ENCODE peak calls at places on chromosomes 16 and 17, in ten cellular contexts. C is GM12865, A is GM13977, N is NCI-H226, P is left cardiac atrium, X is SW 1271, Y is brain microvascular endothelial cell, R is EL, J is amniotic stem cell, M is C1 segment of cervical spinal cord. I is an unnamed sample.

GRCh38 chr17:74373838-74374606 is 6.7 kb downstream of the GPR142 start:
- DNase-seq in X (no peak), C (no peak), N (no peak), M (peak), A (no peak), P (no peak), Y (no peak), R (no peak), J (no peak), I (no peak)

GRCh38 chr17:77264617-77265230 is 124.0 kb downstream of the SEC14L1 start:
- DNase-seq in C (no peak), X (no peak), M (no peak), N (no peak), J (no peak), A (no peak), R (no peak), P (no peak), Y (no peak), I (no peak)

GRCh38 chr16:23072084-23072599 is 77.1 kb downstream of the USP31 start:
- DNase-seq in A (no peak), P (peak), M (peak), R (peak), N (peak), C (no peak), X (no peak), J (no peak), Y (peak), I (no peak)

GRCh38 chr17:34572483-34572882 is 6.9 kb upstream of the TMEM132E start:
- DNase-seq in P (no peak), N (no peak), C (no peak), J (no peak), M (no peak), R (no peak), Y (no peak), A (no peak), X (no peak), I (no peak)

GRCh38 chr16:50303605-50304466 is 37.5 kb downstream of the ADCY7 start:
- DNase-seq in X (no peak), Y (peak), R (no peak), C (no peak), J (no peak), P (no peak), N (peak), M (no peak), A (no peak), I (no peak)

GRCh38 chr17:78434455-78435329 is 56.2 kb downstream of the PGS1 start:
- DNase-seq in J (no peak), N (no peak), Y (no peak), R (no peak), P (no peak), C (no peak), X (no peak), A (no peak), M (no peak), I (no peak)

GRCh38 chr17:70775667-70776066 is 606.3 kb downstream of the KCNJ2 start:
- DNase-seq in C (no peak), M (no peak), J (no peak), Y (no peak), N (no peak), A (no peak), P (no peak), R (no peak), X (no peak), I (no peak)

GRCh38 chr16:2296662-2297505 is 29.0 kb upstream of the RNPS1 start:
- DNase-seq in C (peak), Y (no peak), N (no peak), A (peak), J (no peak), R (peak), P (no peak), M (peak), X (no peak), I (no peak)

GRCh38 chr17:11580677-11581076 is 17.6 kb upstream of the DNAH9 start:
- DNase-seq in N (no peak), P (no peak), C (no peak), R (no peak), J (no peak), X (no peak), Y (no peak), M (no peak), A (no peak), I (no peak)

GRCh38 chr17:53150101-53150698 is 672.5 kb upstream of the KIF2B start:
- DNase-seq in R (no peak), Y (no peak), C (no peak), J (no peak), P (no peak), A (no peak), N (no peak), X (no peak), M (no peak), I (no peak)

GRCh38 chr16:9404811-9405210 is 313.4 kb downstream of the HAPSTR1 start:
- DNase-seq in Y (no peak), J (no peak), A (no peak), R (no peak), X (no peak), P (no peak), M (no peak), N (no peak), C (no peak), I (no peak)

GRCh38 chr17:81453712-81454111 is 58.5 kb downstream of the BAHCC1 start:
- DNase-seq in R (no peak), C (peak), N (no peak), A (no peak), Y (no peak), M (no peak), X (no peak), P (no peak), J (no peak), I (no peak)

GRCh38 chr17:43092891-43093290 is 32.3 kb downstream of the BRCA1 start:
- DNase-seq in R (no peak), X (no peak), A (no peak), M (no peak), J (no peak), C (no peak), Y (peak), P (no peak), N (no peak), I (no peak)

GRCh38 chr17:64378890-64379354 is 11.7 kb downstream of the PECAM1 start:
- DNase-seq in A (no peak), P (no peak), R (no peak), Y (no peak), X (no peak), M (no peak), C (peak), N (no peak), J (no peak), I (no peak)

GRCh38 chr17:48997103-48997826 is at the start of gene IGF2BP1:
- DNase-seq in N (no peak), X (no peak), P (no peak), A (peak), Y (peak), J (peak), C (peak), M (no peak), R (peak), I (no peak)

GRCh38 chr16:86527366-86527765 is 17.0 kb downstream of the FOXF1 start:
- DNase-seq in P (no peak), M (no peak), R (no peak), J (no peak), X (no peak), C (no peak), A (no peak), Y (no peak), N (no peak), I (no peak)

GRCh38 chr16:30041841-30042240 is 10.8 kb upstream of the TLCD3B start:
- DNase-seq in P (no peak), R (peak), A (no peak), J (no peak), N (no peak), M (no peak), Y (no peak), C (no peak), X (no peak), I (no peak)

GRCh38 chr17:81539571-81539900 is 11.4 kb downstream of the FSCN2 start:
- DNase-seq in P (peak), M (no peak), X (no peak), C (no peak), R (no peak), Y (no peak), A (no peak), N (no peak), J (no peak), I (no peak)

GRCh38 chr16:23148513-23149266 is 562 bp downstream of the USP31 start:
- DNase-seq in P (peak), Y (no peak), R (peak), M (peak), N (peak), A (peak), X (no peak), C (peak), J (no peak), I (peak)

GRCh38 chr16:73023752-73024570 is 24.0 kb downstream of the ZFHX3 start:
- DNase-seq in N (no peak), P (no peak), Y (no peak), M (no peak), X (no peak), C (no peak), A (no peak), R (no peak), J (no peak), I (no peak)

GRCh38 chr17:14581181-14581830 is 280.4 kb downstream of the HS3ST3B1 start:
- DNase-seq in Y (no peak), P (no peak), R (no peak), M (no peak), J (no peak), A (no peak), C (no peak), N (no peak), X (no peak), I (no peak)

GRCh38 chr17:82970818-82971610 is 108.4 kb upstream of the METRNL start:
- DNase-seq in C (no peak), J (no peak), X (no peak), Y (no peak), A (no peak), R (no peak), N (no peak), P (no peak), M (no peak), I (no peak)

GRCh38 chr16:61261315-61261714 is 774.9 kb downstream of the CDH8 start:
- DNase-seq in Y (no peak), R (no peak), M (no peak), P (no peak), C (no peak), N (no peak), J (no peak), A (no peak), X (no peak), I (no peak)

GRCh38 chr17:416293-417206 is 63.9 kb upstream of the RPH3AL start:
- DNase-seq in R (no peak), M (no peak), P (no peak), Y (no peak), J (no peak), N (no peak), X (no peak), C (peak), A (no peak), I (no peak)

GRCh38 chr17:39014044-39014794 is 47.0 kb upstream of the FBXO47 start:
- DNase-seq in J (no peak), Y (peak), P (no peak), N (peak), M (no peak), A (no peak), C (no peak), X (no peak), R (peak), I (no peak)

GRCh38 chr17:65664296-65664695 is 102.8 kb upstream of the AXIN2 start:
- DNase-seq in C (no peak), N (no peak), X (no peak), R (no peak), A (no peak), J (no peak), Y (peak), P (no peak), M (no peak), I (no peak)

I was measured in T-cell.